ENCODE peak calls at places on chromosomes 16 and 17, in four cellular contexts. X is Karpas-422, J is kidney tubule cell, L is tibial artery. A is an unnamed sample.

GRCh38 chr16:11135167-11135973 is 120.6 kb downstream of the SOCS1 start:
- DNase-seq in X (no peak), J (no peak), L (peak), A (no peak)

GRCh38 chr16:83508295-83508694 is 299.5 kb upstream of the HSBP1 start:
- DNase-seq in X (no peak), J (no peak), L (no peak), A (no peak)

GRCh38 chr17:38431343-38432145 is 3.3 kb downstream of the ARHGAP23 start:
- DNase-seq in X (no peak), J (no peak), L (no peak), A (no peak)

GRCh38 chr17:68704897-68705296 is 103.7 kb upstream of the FAM20A start:
- DNase-seq in X (no peak), J (no peak), L (no peak), A (no peak)

GRCh38 chr17:68061512-68062313 is 26.2 kb downstream of the KPNA2 start:
- DNase-seq in X (no peak), J (no peak), L (no peak), A (no peak)

GRCh38 chr17:290626-291025 is 62.0 kb downstream of the RPH3AL start:
- DNase-seq in X (no peak), J (no peak), L (peak), A (no peak)

GRCh38 chr16:3599121-3599520 is 12.3 kb downstream of the SLX4 start:
- DNase-seq in X (no peak), J (no peak), L (no peak), A (no peak)

GRCh38 chr16:10970065-10970464 is 25.7 kb downstream of the CLEC16A start:
- DNase-seq in X (no peak), J (no peak), L (peak), A (no peak)

GRCh38 chr17:39231587-39232551 is 6.1 kb upstream of the STAC2 start:
- DNase-seq in X (peak), J (no peak), L (no peak), A (no peak)

GRCh38 chr16:68640972-68641371 is 4.1 kb upstream of the CDH3 start:
- DNase-seq in X (no peak), J (peak), L (no peak), A (no peak)

GRCh38 chr16:87330646-87331045 is 13.5 kb upstream of the C16orf95 start:
- DNase-seq in X (no peak), J (no peak), L (no peak), A (no peak)

GRCh38 chr17:62611308-62611707 is 16.2 kb upstream of the MRC2 start:
- DNase-seq in X (no peak), J (no peak), L (no peak), A (no peak)

GRCh38 chr17:39062846-39063680 is 88.4 kb downstream of the PLXDC1 start:
- DNase-seq in X (no peak), J (no peak), L (no peak), A (no peak)

GRCh38 chr16:66004706-66005105 is 361.8 kb upstream of the CDH5 start:
- DNase-seq in X (no peak), J (no peak), L (no peak), A (no peak)

GRCh38 chr17:34826332-34826731 is 134.9 kb downstream of the CCT6B start:
- DNase-seq in X (no peak), J (no peak), L (no peak), A (no peak)

GRCh38 chr16:28503470-28504259 is 3.0 kb downstream of the IL27 start:
- DNase-seq in X (no peak), J (no peak), L (no peak), A (no peak)

GRCh38 chr17:63838586-63839184 is 3.8 kb downstream of the SMARCD2 start:
- DNase-seq in X (no peak), J (no peak), L (peak), A (no peak)

GRCh38 chr16:83356986-83357385 is 450.8 kb upstream of the HSBP1 start:
- DNase-seq in X (no peak), J (no peak), L (no peak), A (no peak)

GRCh38 chr17:81821603-81822311 is 11.3 kb downstream of the MCRIP1 start:
- DNase-seq in X (no peak), J (peak), L (peak), A (peak)